ENCODE peak calls at places on chromosome 20, in four cellular contexts. Y is HepG2, M is K562, E is GM12878. N is an unnamed sample.
A peak's percentile ranks its signal among the peaks of the same experiment; 100 is the strongest.

GRCh38 chr20:45343867-45344721 is 4.1 kb downstream of the SDC4 start:
- DNase-seq in Y (peak; percentile 97), M (peak; percentile 35), E (no peak), N (no peak)

GRCh38 chr20:42688576-42688975 is 501.1 kb downstream of the PTPRT start:
- DNase-seq in Y (no peak), M (no peak), E (no peak), N (no peak)

GRCh38 chr20:47950103-47950502 is 164.8 kb upstream of the SULF2 start:
- DNase-seq in Y (no peak), M (no peak), E (no peak), N (no peak)

GRCh38 chr20:43910564-43910963 is 4.1 kb upstream of the TOX2 start:
- DNase-seq in Y (no peak), M (no peak), E (no peak), N (no peak)

GRCh38 chr20:47243003-47243402 is 113.5 kb downstream of the ZMYND8 start:
- DNase-seq in Y (no peak), M (no peak), E (no peak), N (no peak)

GRCh38 chr20:42795399-42795798 is 394.3 kb downstream of the PTPRT start:
- DNase-seq in Y (no peak), M (no peak), E (no peak), N (no peak)

GRCh38 chr20:1538655-1539054 is 18.9 kb downstream of the SIRPD start:
- DNase-seq in Y (no peak), M (no peak), E (no peak), N (no peak)

GRCh38 chr20:48459729-48460395 is 367.9 kb downstream of the PREX1 start:
- DNase-seq in Y (no peak), M (no peak), E (no peak), N (no peak)

GRCh38 chr20:4949833-4950178 is 51.5 kb downstream of the SLC23A2 start:
- DNase-seq in Y (peak; percentile 30), M (no peak), E (no peak), N (no peak)

GRCh38 chr20:24755411-24755922 is 193.6 kb upstream of the CST7 start:
- DNase-seq in Y (peak; percentile 92), M (no peak), E (no peak), N (no peak)

GRCh38 chr20:9838035-9838377 is 870 bp downstream of the PAK5 start:
- DNase-seq in Y (no peak), M (no peak), E (no peak), N (no peak)

GRCh38 chr20:48794360-48794759 is 33.4 kb downstream of the PREX1 start:
- DNase-seq in Y (no peak), M (no peak), E (no peak), N (peak; percentile 74)

GRCh38 chr20:55576981-55577380 is 428.3 kb downstream of the CBLN4 start:
- DNase-seq in Y (no peak), M (no peak), E (no peak), N (no peak)

GRCh38 chr20:22904905-22905304 is 130.2 kb upstream of the SSTR4 start:
- DNase-seq in Y (no peak), M (no peak), E (no peak), N (no peak)

DNA sequence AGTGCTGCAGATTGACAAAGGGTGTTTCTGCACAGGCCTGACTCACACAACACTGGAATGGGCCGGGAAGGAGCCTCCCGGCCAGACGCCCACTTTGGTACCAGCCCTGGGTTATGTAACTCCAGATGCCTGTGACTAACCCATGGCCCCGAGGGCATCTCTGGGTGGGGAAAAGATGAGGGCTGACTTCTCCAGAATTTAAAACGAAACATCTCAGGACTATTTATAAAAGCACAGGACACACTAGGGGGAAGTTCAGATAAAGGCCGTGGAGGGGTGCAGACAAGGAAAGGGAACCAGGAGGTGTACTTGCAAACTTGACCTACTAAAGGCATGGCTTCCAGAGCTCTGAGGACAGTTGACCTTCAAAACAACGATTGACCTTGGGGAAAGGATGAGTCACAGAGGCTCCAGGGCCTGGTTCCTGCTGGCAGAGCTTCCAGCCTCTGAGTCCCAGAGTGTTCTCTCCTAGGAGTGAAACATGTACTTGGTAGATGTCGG is 196.9 kb downstream of the NFATC2 start:
- DNase-seq in Y (no peak), M (no peak), E (no peak), N (no peak)
- TF ChIP-seq CREB1 in Y (no peak), M (no peak), E (no peak), N (no peak)

DNA sequence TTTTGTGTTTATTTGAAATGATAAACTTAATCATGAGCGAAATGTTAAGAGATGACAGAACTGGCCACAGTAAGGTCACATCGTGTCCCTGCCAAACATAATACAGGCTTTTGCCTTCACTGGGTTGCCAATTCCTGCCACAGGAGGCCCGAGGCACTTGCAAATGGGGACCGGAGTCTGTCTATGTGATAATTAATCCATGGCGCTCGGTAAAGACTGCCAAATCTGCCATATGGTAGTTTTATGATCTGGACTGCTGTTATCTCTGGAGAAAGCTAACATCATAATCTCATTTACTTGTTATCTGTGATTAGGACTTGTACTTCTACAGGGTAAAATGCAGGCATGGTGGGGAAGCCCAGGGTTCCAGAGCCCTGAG is 170.5 kb upstream of the TSHZ2 start:
- DNase-seq in Y (no peak), M (no peak), E (no peak), N (no peak)
- TF ChIP-seq HDAC6 in Y (no peak), M (no peak), E (no peak), N (no peak)

DNA sequence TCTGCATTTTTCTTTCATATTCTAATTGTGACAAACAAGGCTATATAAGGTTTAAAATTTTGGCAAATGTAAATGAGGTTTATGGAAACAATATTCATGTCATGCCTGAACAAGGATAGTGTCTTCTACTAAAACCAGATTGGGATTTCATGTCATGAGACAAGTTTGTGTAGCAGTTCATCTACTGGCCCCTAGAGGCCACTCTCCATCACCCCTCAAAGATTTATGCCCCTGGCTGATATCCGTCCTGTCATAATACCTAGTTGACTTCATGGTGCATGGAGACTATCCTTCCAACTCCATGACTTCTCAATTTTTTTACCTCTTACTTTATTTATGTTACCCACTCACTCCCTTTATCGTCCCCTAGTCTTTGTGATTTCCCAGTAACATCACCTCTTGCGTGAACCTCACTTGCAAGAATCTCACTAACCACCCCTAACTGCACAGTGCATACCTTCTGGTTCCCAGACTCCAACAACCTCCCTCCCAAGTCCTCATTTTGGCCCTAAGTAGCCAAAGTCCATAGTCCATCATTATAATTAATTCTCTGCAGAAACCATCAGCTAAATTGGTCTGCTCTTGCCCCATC is 179.8 kb downstream of the TASP1 start:
- DNase-seq in Y (peak; percentile 61), M (peak; percentile 39), E (no peak), N (no peak)
- TF ChIP-seq CREB1 in Y (no peak), M (no peak), E (no peak), N (no peak)

DNA sequence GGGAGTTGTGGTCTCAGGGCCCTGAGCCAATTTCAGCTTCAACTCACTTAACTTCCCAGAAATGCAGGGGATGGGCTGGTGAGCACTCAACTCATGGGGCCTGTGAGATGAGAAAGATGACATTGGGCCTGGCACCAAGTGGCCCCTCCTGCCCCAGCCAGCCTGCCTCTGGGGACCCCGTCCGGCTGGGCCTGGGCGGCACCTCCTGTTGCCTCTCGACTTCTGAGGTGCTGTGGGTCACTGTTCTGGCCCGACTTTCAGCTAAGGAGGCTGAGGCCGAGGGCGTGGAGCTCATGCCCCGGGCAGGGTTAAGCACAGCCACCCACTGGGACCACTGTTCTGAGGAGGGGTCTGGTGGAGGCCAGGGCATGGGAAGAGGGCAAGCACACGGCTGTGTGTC is 6.7 kb downstream of the RGS19 start:
- DNase-seq in Y (no peak), M (no peak), E (no peak), N (no peak)
- TF ChIP-seq HDAC6 in Y (no peak), M (no peak), E (no peak), N (no peak)

GRCh38 chr20:31740208-31740607 is 1.1 kb downstream of the TPX2 start:
- DNase-seq in Y (no peak), M (peak; percentile 35), E (no peak), N (no peak)
- TF ChIP-seq CREB1 in Y (peak; percentile 74), M (peak; percentile 52), E (peak; percentile 89), N (no peak)

DNA sequence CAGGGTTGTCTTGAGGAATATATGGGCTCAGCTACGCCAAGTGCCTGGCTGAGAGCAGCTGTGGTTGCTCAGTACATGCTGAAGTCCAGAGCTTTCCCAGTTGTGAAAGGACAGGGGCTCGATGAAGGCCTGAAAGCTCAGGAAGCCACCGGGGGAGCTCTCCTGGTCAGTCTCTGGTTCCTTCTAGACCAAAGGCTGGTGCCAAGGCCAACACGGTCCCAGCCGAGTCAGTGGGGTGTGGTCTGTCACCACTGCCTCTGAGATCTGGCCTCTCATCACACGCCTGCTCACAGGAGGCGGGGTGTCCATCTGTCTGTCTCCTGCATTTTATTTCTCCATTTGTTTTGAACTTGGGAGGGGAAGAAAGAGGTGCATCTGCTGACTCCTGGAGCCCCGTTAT is 4.9 kb upstream of the FAM83C start:
- DNase-seq in Y (no peak), M (no peak), E (no peak), N (no peak)
- TF ChIP-seq HDAC6 in Y (no peak), M (no peak), E (no peak), N (no peak)

GRCh38 chr20:20743511-20744169 is 31.2 kb upstream of the RALGAPA2 start:
- DNase-seq in Y (peak; percentile 57), M (no peak), E (no peak), N (no peak)

GRCh38 chr20:20741067-20742045 is 28.9 kb upstream of the RALGAPA2 start:
- DNase-seq in Y (no peak), M (no peak), E (no peak), N (no peak)

GRCh38 chr20:20740595-20740994 is 28.2 kb upstream of the RALGAPA2 start:
- DNase-seq in Y (no peak), M (no peak), E (no peak), N (no peak)

DNA sequence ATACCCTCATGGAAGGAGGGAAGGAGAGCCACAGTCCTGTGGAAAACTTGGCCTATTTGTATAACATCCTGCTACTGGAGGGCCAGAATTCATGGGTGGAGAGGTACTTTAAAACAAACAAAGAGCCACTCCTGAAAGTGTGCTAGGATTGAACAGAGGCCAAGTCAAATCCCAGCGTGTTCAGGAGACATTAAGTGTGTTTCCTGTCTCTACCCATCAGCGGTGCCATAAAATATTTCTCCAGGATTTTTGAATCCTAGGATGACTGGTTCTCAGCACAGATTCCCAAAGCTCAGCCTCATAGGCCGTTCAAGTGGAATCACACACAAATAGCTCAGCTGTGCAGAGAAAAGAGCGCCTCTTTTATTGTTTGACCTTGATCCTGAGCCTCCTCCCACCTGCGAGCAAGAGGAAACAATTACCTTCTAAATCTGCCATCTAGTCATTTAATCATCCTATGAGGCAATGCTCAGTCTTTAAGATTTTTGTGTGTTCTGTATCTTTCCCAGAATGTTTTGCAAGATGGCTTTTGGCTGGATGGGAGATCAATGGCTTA is 31.8 kb upstream of the RALGAPA2 start:
- DNase-seq in Y (peak; percentile 40), M (no peak), E (no peak), N (no peak)
- TF ChIP-seq CREB1 in Y (no peak), M (no peak), E (no peak), N (no peak)

DNA sequence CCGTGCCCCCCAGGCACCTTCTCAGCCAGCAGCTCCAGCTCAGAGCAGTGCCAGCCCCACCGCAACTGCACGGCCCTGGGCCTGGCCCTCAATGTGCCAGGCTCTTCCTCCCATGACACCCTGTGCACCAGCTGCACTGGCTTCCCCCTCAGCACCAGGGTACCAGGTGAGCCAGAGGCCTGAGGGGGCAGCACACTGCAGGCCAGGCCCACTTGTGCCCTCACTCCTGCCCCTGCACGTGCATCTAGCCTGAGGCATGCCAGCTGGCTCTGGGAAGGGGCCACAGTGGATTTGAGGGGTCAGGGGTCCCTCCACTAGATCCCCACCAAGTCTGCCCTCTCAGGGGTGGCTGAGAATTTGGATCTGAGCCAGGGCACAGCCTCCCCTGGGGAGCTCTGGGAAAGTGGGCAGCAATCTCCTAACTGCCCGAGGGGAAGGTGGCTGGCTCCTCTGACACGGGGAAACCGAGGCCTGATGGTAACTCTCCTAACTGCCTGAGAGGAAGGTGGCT is 960 bp downstream of the TNFRSF6B start:
- DNase-seq in Y (no peak), M (no peak), E (no peak), N (no peak)
- TF ChIP-seq HDAC6 in Y (no peak), M (no peak), E (no peak), N (no peak)